ENCODE peak calls at places on chromosomes 1 and 21, in four cellular contexts. I is neural crest cell, E is A549, X is B cell. L is an unnamed sample.

GRCh38 chr1:49102752-49103151 is 326.1 kb upstream of the BEND5 start:
- DNase-seq in I (no peak), E (no peak), X (no peak), L (no peak)

GRCh38 chr1:79193211-79194079 is 186.9 kb upstream of the ADGRL4 start:
- DNase-seq in I (no peak), E (peak; percentile 0), X (no peak), L (no peak)

GRCh38 chr1:54460346-54460745 is 54.2 kb upstream of the SSBP3 start:
- DNase-seq in I (no peak), E (no peak), X (no peak), L (no peak)

GRCh38 chr1:17765444-17766411 is 10.6 kb downstream of the ACTL8 start:
- DNase-seq in I (no peak), E (peak; percentile 53), X (no peak), L (no peak)

GRCh38 chr1:151512326-151512725 is 1.1 kb downstream of the CGN start:
- DNase-seq in I (no peak), E (no peak), X (no peak), L (peak; percentile 16)

GRCh38 chr1:244419004-244419403 is 32.7 kb downstream of the ADSS2 start:
- DNase-seq in I (no peak), E (no peak), X (no peak), L (no peak)

GRCh38 chr1:147683163-147683763 is 12.9 kb upstream of the ACP6 start:
- DNase-seq in I (no peak), E (no peak), X (no peak), L (no peak)

GRCh38 chr1:116449578-116449977 is 76.5 kb downstream of the ATP1A1 start:
- DNase-seq in I (no peak), E (no peak), X (no peak), L (no peak)

GRCh38 chr1:116435806-116436486 is 62.9 kb downstream of the ATP1A1 start:
- DNase-seq in I (no peak), E (no peak), X (no peak), L (no peak)

GRCh38 chr1:30540611-30541192 is 182.7 kb downstream of the MATN1 start:
- DNase-seq in I (no peak), E (no peak), X (no peak), L (no peak)

GRCh38 chr1:59494145-59494824 is 197.4 kb downstream of the FGGY start:
- DNase-seq in I (no peak), E (no peak), X (no peak), L (no peak)

GRCh38 chr1:208425096-208425495 is 180.9 kb upstream of the PLXNA2 start:
- DNase-seq in I (no peak), E (no peak), X (no peak), L (no peak)

GRCh38 chr21:46148106-46148505 is 7.3 kb downstream of the FTCD start:
- DNase-seq in I (no peak), E (no peak), X (no peak), L (no peak)

GRCh38 chr21:37225440-37225839 is 41.7 kb downstream of the VPS26C start:
- DNase-seq in I (no peak), E (no peak), X (peak; percentile 19), L (no peak)

GRCh38 chr1:232273071-232273470 is 356.9 kb downstream of the SIPA1L2 start:
- DNase-seq in I (no peak), E (no peak), X (no peak), L (no peak)

GRCh38 chr1:230682882-230683610 is 30.9 kb downstream of the AGT start:
- DNase-seq in I (no peak), E (no peak), X (no peak), L (no peak)

GRCh38 chr1:92965003-92965402 is 3.7 kb upstream of the DIPK1A start:
- DNase-seq in I (no peak), E (no peak), X (no peak), L (no peak)

GRCh38 chr1:196910208-196910607 is 22.4 kb downstream of the CFHR4 start:
- DNase-seq in I (no peak), E (no peak), X (no peak), L (no peak)

GRCh38 chr1:118947003-118947765 is 41.0 kb downstream of the TBX15 start:
- DNase-seq in I (no peak), E (no peak), X (no peak), L (no peak)

GRCh38 chr21:21216013-21216412 is 217.8 kb downstream of the NCAM2 start:
- DNase-seq in I (no peak), E (no peak), X (no peak), L (no peak)

GRCh38 chr1:223216482-223217205 is 73.6 kb upstream of the TLR5 start:
- DNase-seq in I (no peak), E (no peak), X (no peak), L (no peak)

GRCh38 chr1:156014829-156015228 is 5.9 kb downstream of the SSR2 start:
- DNase-seq in I (no peak), E (no peak), X (no peak), L (no peak)

GRCh38 chr1:107430540-107431228 is 289.8 kb downstream of the NTNG1 start:
- DNase-seq in I (peak; percentile 25), E (peak; percentile 3), X (no peak), L (peak; percentile 28)

GRCh38 chr1:86567341-86567740 is 20.5 kb downstream of the CLCA4 start:
- DNase-seq in I (no peak), E (no peak), X (no peak), L (no peak)

DNA sequence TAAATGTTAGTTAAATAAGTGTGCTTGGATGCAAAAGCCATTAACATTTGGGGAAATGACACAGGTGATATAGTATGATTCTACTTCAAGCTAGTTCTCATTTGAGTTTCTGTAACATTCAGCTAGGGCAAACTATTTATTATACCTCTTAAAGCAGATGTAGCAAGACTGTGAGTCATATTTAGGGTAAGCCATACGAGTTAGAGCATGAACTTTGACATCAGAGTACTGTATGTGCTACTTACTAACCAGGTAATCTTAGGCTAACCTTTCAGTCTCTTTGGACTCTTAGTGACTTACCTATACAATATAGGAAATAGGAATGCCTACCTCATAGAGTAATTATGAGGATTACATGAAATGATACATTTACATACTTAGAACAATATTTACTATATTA is 21.1 kb downstream of the CLCA4 start:
- DNase-seq in I (no peak), E (no peak), X (no peak), L (no peak)
- TF ChIP-seq CTCF in I (no peak), E (no peak), X (no peak), L (no peak)

DNA sequence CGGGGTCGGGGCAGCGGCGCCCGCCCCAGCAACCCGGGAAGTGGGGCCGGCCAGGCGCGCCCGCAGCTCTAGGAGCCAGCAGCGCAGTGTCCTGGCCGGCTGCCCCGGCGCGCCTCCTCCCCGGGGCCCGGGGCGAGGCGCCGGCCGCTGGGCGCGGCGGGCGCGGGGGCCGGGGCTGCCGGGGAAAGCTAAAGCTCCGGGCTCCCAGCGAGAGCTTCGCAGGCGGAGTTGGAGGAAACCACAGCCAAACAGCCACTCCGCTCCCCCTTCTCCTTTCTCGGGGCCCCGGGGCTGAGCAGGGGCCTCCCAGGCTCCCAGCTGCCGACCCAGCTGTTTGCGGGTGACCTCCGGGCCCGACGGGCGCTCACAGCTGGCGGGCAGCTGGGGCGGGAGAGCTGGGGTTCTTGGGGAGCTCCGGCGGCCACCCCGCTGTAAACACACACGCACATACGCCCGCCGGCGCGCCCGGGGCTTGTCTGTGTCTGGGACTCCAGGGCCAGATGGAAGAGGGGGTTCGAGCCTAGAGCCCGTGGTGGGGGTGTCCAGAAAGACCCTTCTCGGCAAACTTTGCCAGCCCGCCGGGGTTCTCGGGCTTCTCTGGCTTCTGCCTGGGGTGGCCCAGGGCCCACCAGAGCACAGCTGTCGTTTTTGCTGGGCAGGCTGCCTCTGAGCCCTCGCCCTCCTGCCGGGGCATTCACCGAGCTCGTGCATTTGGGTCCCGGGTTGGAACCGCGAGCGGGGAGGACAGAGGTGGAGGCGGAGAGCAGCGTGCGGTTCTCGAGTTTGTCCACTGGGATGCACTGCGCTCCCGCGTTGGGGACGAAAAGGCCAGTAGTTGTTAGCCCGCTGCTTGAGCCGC is 1.5 kb downstream of the AJAP1 start:
- DNase-seq in I (peak; percentile 69), E (peak; percentile 76), X (peak; percentile 45), L (peak; percentile 79)
- TF ChIP-seq CTCF in I (peak; percentile 90), E (peak; percentile 58), X (no peak), L (peak; percentile 79)

GRCh38 chr1:22268327-22268726 is 125.4 kb upstream of the WNT4 start:
- DNase-seq in I (no peak), E (no peak), X (no peak), L (no peak)
- TF ChIP-seq CTCF in I (no peak), E (no peak), X (no peak), L (no peak)

GRCh38 chr1:218553197-218553596 is 208.1 kb downstream of the TGFB2 start:
- DNase-seq in I (no peak), E (no peak), X (no peak), L (no peak)
- TF ChIP-seq CTCF in I (no peak), E (no peak), X (no peak), L (no peak)

L was measured in nephron progenitor cell.